ENCODE peak calls at places on chromosomes 12 and 14, in seven cellular contexts. One of them, this sample, is unnamed. For H3K4me1, the result is how much of the 10 kb centered on the place peaks cover.

GRCh38 chr14:42224053-42224888 is 617.6 kb downstream of the LRFN5 start:
- DNase-seq in cardiac muscle cell: peak
- DNase-seq in heart left ventricle: peak
- DNase-seq in pancreas: no peak
- DNase-seq in ascending aorta: no peak
- DNase-seq in mammary epithelial cell: peak
- DNase-seq in breast epithelium: no peak
- DNase-seq in this sample: peak

GRCh38 chr14:43983721-43984120 is 523.4 kb downstream of the FSCB start:
- DNase-seq in cardiac muscle cell: no peak
- DNase-seq in heart left ventricle: no peak
- DNase-seq in pancreas: no peak
- DNase-seq in ascending aorta: no peak
- DNase-seq in mammary epithelial cell: no peak
- DNase-seq in breast epithelium: no peak
- DNase-seq in this sample: no peak

GRCh38 chr14:31096255-31096654 is 70.1 kb upstream of the STRN3 start:
- DNase-seq in cardiac muscle cell: no peak
- DNase-seq in heart left ventricle: no peak
- DNase-seq in pancreas: no peak
- DNase-seq in ascending aorta: no peak
- DNase-seq in mammary epithelial cell: peak
- DNase-seq in breast epithelium: no peak
- DNase-seq in this sample: no peak

GRCh38 chr14:74549588-74549987 is 56.0 kb downstream of the ISCA2 start:
- DNase-seq in cardiac muscle cell: no peak
- DNase-seq in heart left ventricle: peak
- DNase-seq in pancreas: no peak
- DNase-seq in ascending aorta: no peak
- DNase-seq in mammary epithelial cell: peak
- DNase-seq in breast epithelium: no peak
- DNase-seq in this sample: no peak

GRCh38 chr14:63901434-63902085 is 48.8 kb downstream of the SYNE2 start:
- DNase-seq in cardiac muscle cell: no peak
- DNase-seq in heart left ventricle: no peak
- DNase-seq in pancreas: no peak
- DNase-seq in ascending aorta: no peak
- DNase-seq in mammary epithelial cell: peak
- DNase-seq in breast epithelium: no peak
- DNase-seq in this sample: no peak

GRCh38 chr14:51507556-51508511 is 143.9 kb upstream of the FRMD6 start:
- DNase-seq in cardiac muscle cell: peak
- DNase-seq in heart left ventricle: peak
- DNase-seq in pancreas: peak
- DNase-seq in ascending aorta: peak
- DNase-seq in mammary epithelial cell: peak
- DNase-seq in breast epithelium: no peak
- DNase-seq in this sample: peak

GRCh38 chr14:92217956-92218355 is 96.2 kb downstream of the CPSF2 start:
- DNase-seq in cardiac muscle cell: no peak
- DNase-seq in heart left ventricle: no peak
- DNase-seq in pancreas: no peak
- DNase-seq in ascending aorta: no peak
- DNase-seq in mammary epithelial cell: no peak
- DNase-seq in breast epithelium: no peak
- DNase-seq in this sample: no peak

GRCh38 chr12:54700301-54700700 is 52.1 kb upstream of the DCD start:
- DNase-seq in cardiac muscle cell: no peak
- DNase-seq in heart left ventricle: no peak
- DNase-seq in pancreas: no peak
- DNase-seq in ascending aorta: no peak
- DNase-seq in mammary epithelial cell: no peak
- DNase-seq in breast epithelium: no peak
- DNase-seq in this sample: no peak

GRCh38 chr14:63078606-63079005 is 33.3 kb upstream of the KCNH5 start:
- DNase-seq in cardiac muscle cell: no peak
- DNase-seq in heart left ventricle: no peak
- DNase-seq in pancreas: no peak
- DNase-seq in ascending aorta: no peak
- DNase-seq in mammary epithelial cell: no peak
- DNase-seq in breast epithelium: no peak
- DNase-seq in this sample: no peak

GRCh38 chr12:94781835-94782234 is 131.5 kb upstream of the TMCC3 start:
- DNase-seq in cardiac muscle cell: no peak
- DNase-seq in heart left ventricle: no peak
- DNase-seq in pancreas: no peak
- DNase-seq in ascending aorta: no peak
- DNase-seq in mammary epithelial cell: no peak
- DNase-seq in breast epithelium: no peak
- DNase-seq in this sample: no peak

GRCh38 chr12:59149995-59150642 is 229.8 kb upstream of the LRIG3 start:
- DNase-seq in cardiac muscle cell: peak
- DNase-seq in heart left ventricle: no peak
- DNase-seq in pancreas: no peak
- DNase-seq in ascending aorta: no peak
- DNase-seq in mammary epithelial cell: peak
- DNase-seq in breast epithelium: no peak
- DNase-seq in this sample: no peak

GRCh38 chr12:77979597-77980250 is 149.0 kb downstream of the NAV3 start:
- DNase-seq in cardiac muscle cell: no peak
- DNase-seq in heart left ventricle: no peak
- DNase-seq in pancreas: no peak
- DNase-seq in ascending aorta: no peak
- DNase-seq in mammary epithelial cell: no peak
- DNase-seq in breast epithelium: no peak
- DNase-seq in this sample: no peak

GRCh38 chr14:60656755-60657608 is 7.7 kb upstream of the SIX1 start:
- DNase-seq in cardiac muscle cell: peak
- DNase-seq in heart left ventricle: peak
- DNase-seq in pancreas: peak
- DNase-seq in ascending aorta: no peak
- DNase-seq in mammary epithelial cell: peak
- DNase-seq in breast epithelium: no peak
- DNase-seq in this sample: no peak

GRCh38 chr12:110159671-110160245 is 35.6 kb downstream of the IFT81 start:
- DNase-seq in cardiac muscle cell: no peak
- DNase-seq in heart left ventricle: no peak
- DNase-seq in pancreas: no peak
- DNase-seq in ascending aorta: no peak
- DNase-seq in mammary epithelial cell: no peak
- DNase-seq in breast epithelium: no peak
- DNase-seq in this sample: no peak

GRCh38 chr12:108375986-108376663 is 37.0 kb upstream of the CMKLR1 start:
- DNase-seq in cardiac muscle cell: no peak
- DNase-seq in heart left ventricle: no peak
- DNase-seq in pancreas: no peak
- DNase-seq in ascending aorta: no peak
- DNase-seq in mammary epithelial cell: peak
- DNase-seq in breast epithelium: no peak
- DNase-seq in this sample: no peak

GRCh38 chr14:53355581-53356112 is 202.5 kb upstream of the DDHD1 start:
- DNase-seq in cardiac muscle cell: peak
- DNase-seq in heart left ventricle: no peak
- DNase-seq in pancreas: no peak
- DNase-seq in ascending aorta: no peak
- DNase-seq in mammary epithelial cell: peak
- DNase-seq in breast epithelium: no peak
- DNase-seq in this sample: no peak

GRCh38 chr14:52900731-52901130 is 50.1 kb downstream of the FERMT2 start:
- DNase-seq in cardiac muscle cell: no peak
- DNase-seq in heart left ventricle: no peak
- DNase-seq in pancreas: no peak
- DNase-seq in ascending aorta: no peak
- DNase-seq in mammary epithelial cell: peak
- DNase-seq in breast epithelium: no peak
- DNase-seq in this sample: no peak

GRCh38 chr14:67618617-67619063 is 1.1 kb upstream of the ARG2 start:
- DNase-seq in cardiac muscle cell: peak
- DNase-seq in heart left ventricle: no peak
- DNase-seq in pancreas: no peak
- DNase-seq in ascending aorta: no peak
- DNase-seq in mammary epithelial cell: peak
- DNase-seq in breast epithelium: no peak
- DNase-seq in this sample: no peak

GRCh38 chr12:104750061-104750460 is 208.0 kb downstream of the SLC41A2 start:
- DNase-seq in cardiac muscle cell: no peak
- DNase-seq in heart left ventricle: no peak
- DNase-seq in pancreas: no peak
- DNase-seq in ascending aorta: peak
- DNase-seq in mammary epithelial cell: no peak
- DNase-seq in breast epithelium: no peak
- DNase-seq in this sample: peak

GRCh38 chr14:96979611-96980074 is 182.5 kb downstream of the VRK1 start:
- DNase-seq in cardiac muscle cell: peak
- DNase-seq in heart left ventricle: no peak
- DNase-seq in pancreas: no peak
- DNase-seq in ascending aorta: no peak
- DNase-seq in mammary epithelial cell: no peak
- DNase-seq in breast epithelium: no peak
- DNase-seq in this sample: no peak

GRCh38 chr14:99317231-99318090 is 45.5 kb upstream of the BCL11B start:
- DNase-seq in cardiac muscle cell: no peak
- DNase-seq in heart left ventricle: no peak
- DNase-seq in pancreas: peak
- DNase-seq in ascending aorta: no peak
- DNase-seq in mammary epithelial cell: no peak
- DNase-seq in breast epithelium: no peak
- DNase-seq in this sample: no peak

GRCh38 chr14:68922886-68923285 is 56.2 kb downstream of the ACTN1 start:
- DNase-seq in cardiac muscle cell: no peak
- DNase-seq in heart left ventricle: no peak
- DNase-seq in pancreas: no peak
- DNase-seq in ascending aorta: peak
- DNase-seq in mammary epithelial cell: no peak
- DNase-seq in breast epithelium: no peak
- DNase-seq in this sample: no peak

GRCh38 chr14:68922201-68922613 is 56.9 kb downstream of the ACTN1 start:
- DNase-seq in cardiac muscle cell: no peak
- DNase-seq in heart left ventricle: peak
- DNase-seq in pancreas: no peak
- DNase-seq in ascending aorta: no peak
- DNase-seq in mammary epithelial cell: no peak
- DNase-seq in breast epithelium: no peak
- DNase-seq in this sample: no peak

GRCh38 chr14:68921049-68921448 is 58.1 kb downstream of the ACTN1 start:
- DNase-seq in cardiac muscle cell: no peak
- DNase-seq in heart left ventricle: no peak
- DNase-seq in pancreas: no peak
- DNase-seq in ascending aorta: no peak
- DNase-seq in mammary epithelial cell: no peak
- DNase-seq in breast epithelium: no peak
- DNase-seq in this sample: no peak

GRCh38 chr14:68919129-68919927 is 59.8 kb downstream of the ACTN1 start:
- DNase-seq in cardiac muscle cell: no peak
- DNase-seq in heart left ventricle: no peak
- DNase-seq in pancreas: no peak
- DNase-seq in ascending aorta: no peak
- DNase-seq in mammary epithelial cell: no peak
- DNase-seq in breast epithelium: no peak
- DNase-seq in this sample: no peak

DNA sequence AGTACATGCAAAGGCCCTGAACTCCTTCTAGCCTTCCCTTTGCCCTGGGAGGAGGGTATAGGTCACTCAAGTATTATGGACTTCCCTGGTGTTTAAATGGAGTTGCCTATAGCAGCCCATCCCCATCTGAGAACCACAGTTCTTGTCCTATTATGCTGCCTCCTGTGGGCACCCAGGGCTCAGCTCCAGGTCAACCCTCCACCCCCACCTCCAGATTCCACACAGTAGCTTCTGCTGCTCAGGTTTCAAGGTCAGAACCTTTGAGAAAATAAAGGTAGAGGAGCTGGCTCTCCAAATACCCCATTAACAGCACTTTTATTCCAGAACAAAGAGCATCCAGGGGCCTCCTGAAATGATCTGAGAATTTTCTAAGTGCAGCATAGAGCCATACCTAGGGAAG is 57.4 kb downstream of the ACTN1 start:
- DNase-seq in cardiac muscle cell: peak
- DNase-seq in heart left ventricle: no peak
- DNase-seq in pancreas: no peak
- DNase-seq in ascending aorta: no peak
- DNase-seq in mammary epithelial cell: no peak
- DNase-seq in breast epithelium: no peak
- DNase-seq in this sample: no peak
- TF ChIP-seq CTCF in cardiac muscle cell: peak
- TF ChIP-seq CTCF in heart left ventricle: no peak
- TF ChIP-seq CTCF in pancreas: no peak
- TF ChIP-seq CTCF in ascending aorta: no peak
- TF ChIP-seq CTCF in mammary epithelial cell: peak
- TF ChIP-seq CTCF in breast epithelium: no peak
- TF ChIP-seq CTCF in this sample: no peak

DNA sequence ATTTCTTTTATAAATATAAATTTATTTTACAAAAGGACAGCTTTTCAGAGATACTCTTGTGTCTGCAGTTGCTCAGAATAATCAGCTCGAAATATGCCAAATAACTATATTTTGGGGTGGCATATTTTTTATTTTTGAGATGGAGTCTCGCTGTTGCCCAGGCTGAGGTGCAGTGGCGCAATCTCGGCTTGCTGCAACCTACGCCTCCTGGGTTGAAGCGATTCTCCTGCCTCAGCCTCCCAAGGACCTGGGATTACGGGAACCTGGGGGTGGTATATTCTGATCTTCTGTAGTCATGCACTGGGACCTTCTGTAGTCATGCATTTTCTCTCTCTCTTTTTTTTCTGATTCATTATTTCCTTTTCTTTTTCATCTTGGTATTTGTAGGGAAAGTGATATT is 135.0 kb upstream of the AMIGO2 start:
- DNase-seq in cardiac muscle cell: no peak
- DNase-seq in heart left ventricle: no peak
- DNase-seq in pancreas: no peak
- DNase-seq in ascending aorta: no peak
- DNase-seq in mammary epithelial cell: no peak
- DNase-seq in breast epithelium: no peak
- DNase-seq in this sample: no peak
- H3K27ac ChIP-seq in cardiac muscle cell: no peak
- H3K27ac ChIP-seq in heart left ventricle: no peak
- H3K27ac ChIP-seq in pancreas: no peak
- H3K27ac ChIP-seq in ascending aorta: no peak
- H3K27ac ChIP-seq in mammary epithelial cell: no peak
- H3K27ac ChIP-seq in breast epithelium: no peak
- H3K27ac ChIP-seq in this sample: no peak

GRCh38 chr12:113232232-113232615 is 11.0 kb downstream of the TPCN1 start:
- DNase-seq in cardiac muscle cell: no peak
- DNase-seq in heart left ventricle: peak
- DNase-seq in pancreas: no peak
- DNase-seq in ascending aorta: no peak
- DNase-seq in mammary epithelial cell: no peak
- DNase-seq in breast epithelium: no peak
- DNase-seq in this sample: no peak
- H3K4me1 ChIP-seq in cardiac muscle cell: under half
- H3K4me1 ChIP-seq in heart left ventricle: half or more
- H3K4me1 ChIP-seq in pancreas: under half
- H3K4me1 ChIP-seq in ascending aorta: under half
- H3K4me1 ChIP-seq in mammary epithelial cell: under half
- H3K4me1 ChIP-seq in breast epithelium: under half
- H3K4me1 ChIP-seq in this sample: under half

DNA sequence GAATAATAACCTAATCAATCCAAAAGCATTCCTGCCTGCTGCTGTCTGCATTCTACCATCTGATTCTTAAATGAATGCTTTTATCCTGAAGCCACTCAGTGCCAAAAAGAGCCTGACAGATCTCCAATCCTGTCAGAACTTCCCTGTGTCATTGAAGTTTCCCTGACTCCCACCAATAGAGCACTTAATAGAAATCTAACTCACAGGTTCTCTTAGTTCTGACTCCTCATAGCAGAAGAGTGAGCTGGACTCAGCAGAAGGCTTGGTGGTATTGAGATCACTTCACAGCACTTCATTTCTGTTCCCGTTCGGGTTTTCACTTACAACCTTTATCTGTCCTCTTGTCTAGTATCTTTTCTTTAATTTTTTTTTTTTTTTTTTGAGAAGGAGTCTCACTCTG is 102.6 kb downstream of the OTOGL start:
- DNase-seq in cardiac muscle cell: peak
- DNase-seq in heart left ventricle: no peak
- DNase-seq in pancreas: no peak
- DNase-seq in ascending aorta: no peak
- DNase-seq in mammary epithelial cell: no peak
- DNase-seq in breast epithelium: no peak
- DNase-seq in this sample: no peak
- TF ChIP-seq CTCF in cardiac muscle cell: no peak
- TF ChIP-seq CTCF in heart left ventricle: no peak
- TF ChIP-seq CTCF in pancreas: no peak
- TF ChIP-seq CTCF in ascending aorta: no peak
- TF ChIP-seq CTCF in mammary epithelial cell: no peak
- TF ChIP-seq CTCF in breast epithelium: no peak
- TF ChIP-seq CTCF in this sample: no peak